ENCODE peak calls at places on chromosomes 2 and 18, in eight cellular contexts. Z is AG04450, X is right lobe of liver, G is Panc1, L is WERI-Rb-1, E is astrocyte of the spinal cord, M is HFF-Myc, F is stomach. S is an unnamed sample.

GRCh38 chr2:101596346-101596745 is 101.2 kb upstream of the MAP4K4 start:
- DNase-seq in E (no peak), G (no peak), Z (no peak), X (no peak), F (no peak), L (no peak), M (peak), S (no peak)

GRCh38 chr2:116747103-116747502 is 1067.4 kb upstream of the DDX18 start:
- DNase-seq in E (no peak), M (no peak), Z (no peak), L (no peak), G (no peak), F (no peak), X (no peak), S (no peak)

GRCh38 chr2:44952143-44952805 is 10.8 kb downstream of the SIX3 start:
- DNase-seq in L (peak), G (no peak), Z (no peak), M (no peak), X (peak), E (peak), F (peak), S (no peak)

GRCh38 chr18:48228301-48228715 is 180.9 kb downstream of the ZBTB7C start:
- DNase-seq in L (no peak), Z (no peak), E (no peak), F (no peak), G (no peak), X (peak), M (no peak), S (no peak)

GRCh38 chr2:111703759-111704158 is 180.2 kb downstream of the ANAPC1 start:
- DNase-seq in L (no peak), Z (no peak), F (no peak), M (no peak), X (no peak), E (no peak), G (no peak), S (no peak)

GRCh38 chr2:190578158-190579057 is 43.9 kb upstream of the NEMP2 start:
- DNase-seq in E (no peak), L (no peak), M (peak), F (peak), Z (no peak), G (no peak), X (no peak), S (no peak)

GRCh38 chr2:233976690-233977294 is 59.6 kb downstream of the TRPM8 start:
- DNase-seq in F (no peak), E (peak), M (peak), Z (peak), L (peak), X (no peak), G (peak), S (peak)

GRCh38 chr2:197904446-197904845 is 100.1 kb downstream of the PLCL1 start:
- DNase-seq in M (no peak), F (no peak), E (no peak), Z (no peak), G (no peak), L (no peak), X (no peak), S (no peak)

GRCh38 chr2:177282101-177282573 is 17.6 kb upstream of the NFE2L2 start:
- DNase-seq in Z (peak), E (peak), X (peak), F (no peak), G (no peak), L (no peak), M (peak), S (no peak)

GRCh38 chr2:99863914-99864273 is 278.5 kb downstream of the AFF3 start:
- DNase-seq in M (no peak), F (no peak), E (no peak), Z (no peak), L (no peak), X (no peak), G (no peak), S (no peak)

GRCh38 chr18:37729715-37730114 is 164.1 kb upstream of the CELF4 start:
- DNase-seq in G (no peak), F (no peak), Z (no peak), X (no peak), E (no peak), L (no peak), M (no peak), S (no peak)

GRCh38 chr18:12885500-12885899 is 1.5 kb upstream of the PTPN2 start:
- DNase-seq in Z (no peak), M (no peak), X (no peak), E (no peak), G (no peak), L (no peak), F (no peak), S (no peak)

GRCh38 chr18:58024139-58024538 is 19.9 kb upstream of the NEDD4L start:
- DNase-seq in G (no peak), E (no peak), Z (no peak), M (no peak), F (no peak), L (peak), X (no peak), S (no peak)

GRCh38 chr2:157032019-157032418 is 225.5 kb upstream of the GALNT5 start:
- DNase-seq in Z (peak), L (no peak), F (no peak), E (peak), M (peak), X (no peak), G (no peak), S (peak)

GRCh38 chr2:227325824-227326195 is 759 bp downstream of the MFF start:
- DNase-seq in M (peak), E (peak), Z (no peak), X (peak), L (peak), F (peak), G (no peak), S (no peak)

GRCh38 chr2:161165266-161165665 is 5.0 kb downstream of the TANK start:
- DNase-seq in E (peak), L (no peak), X (no peak), G (no peak), Z (no peak), F (no peak), M (no peak), S (peak)

GRCh38 chr18:48409591-48410094 is 460 bp upstream of the ZBTB7C start:
- DNase-seq in L (peak), E (no peak), G (no peak), X (no peak), M (no peak), F (no peak), Z (no peak), S (no peak)

GRCh38 chr18:69480460-69480859 is 79.8 kb downstream of the DOK6 start:
- DNase-seq in M (no peak), L (no peak), F (no peak), G (no peak), E (no peak), X (no peak), Z (no peak), S (no peak)

GRCh38 chr2:144332356-144333143 is 187.4 kb downstream of the ZEB2 start:
- DNase-seq in G (no peak), L (peak), E (peak), Z (peak), M (no peak), F (peak), X (peak), S (peak)

GRCh38 chr2:127371037-127371436 is 16.7 kb downstream of the MAP3K2 start:
- DNase-seq in X (no peak), G (no peak), F (no peak), L (no peak), Z (no peak), E (no peak), M (no peak), S (no peak)

GRCh38 chr2:238900511-238900910 is 52.6 kb downstream of the TWIST2 start:
- DNase-seq in X (peak), G (no peak), L (no peak), F (no peak), E (no peak), M (no peak), Z (no peak), S (no peak)

DNA sequence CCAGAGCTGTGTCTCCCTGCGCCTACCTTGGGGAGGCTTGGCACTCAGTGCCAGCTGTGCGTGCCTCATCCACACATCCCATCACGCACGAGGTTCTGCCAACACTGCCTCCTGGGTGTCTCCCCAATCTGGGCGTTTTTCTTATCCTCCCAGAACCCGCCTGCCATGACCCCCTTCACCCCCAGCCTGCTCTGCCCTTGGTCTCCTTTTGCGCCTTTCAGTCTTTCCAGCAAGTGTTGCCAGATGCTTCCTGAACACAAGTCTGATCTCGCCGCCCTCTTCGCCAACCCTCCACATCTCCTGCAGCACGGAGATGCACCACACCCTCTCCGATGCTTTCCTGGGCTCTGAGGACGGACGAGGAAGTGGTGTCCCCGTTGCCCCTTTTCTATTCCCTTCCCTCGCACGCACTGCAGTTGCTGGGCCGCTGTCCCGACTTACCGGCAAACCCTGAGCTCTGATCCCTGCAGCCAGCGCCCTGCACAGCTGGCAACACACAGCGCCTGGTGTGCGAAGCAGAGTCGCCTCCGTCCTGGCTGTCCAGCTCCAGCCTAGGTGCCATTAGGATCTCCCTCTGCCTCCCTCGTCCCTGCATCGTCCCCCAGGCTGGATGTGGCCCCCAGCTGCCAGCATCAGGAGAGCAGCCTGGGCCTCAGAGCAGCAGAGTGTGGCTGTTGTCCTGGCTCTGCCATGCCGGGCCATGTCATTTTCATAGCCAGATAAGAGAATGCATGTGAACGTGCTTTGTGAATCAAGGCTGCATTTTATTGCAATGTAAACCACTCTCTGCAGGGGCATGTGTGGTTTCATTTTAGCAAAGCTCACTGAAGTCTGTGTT is 22.6 kb upstream of the ALLC start:
- DNase-seq in M (no peak), Z (no peak), X (no peak), E (no peak), L (peak), G (no peak), F (peak), S (no peak)
- H3K4me3 ChIP-seq in M (peak), Z (no peak), X (no peak), E (no peak), L (no peak), G (no peak), F (no peak), S (no peak)

DNA sequence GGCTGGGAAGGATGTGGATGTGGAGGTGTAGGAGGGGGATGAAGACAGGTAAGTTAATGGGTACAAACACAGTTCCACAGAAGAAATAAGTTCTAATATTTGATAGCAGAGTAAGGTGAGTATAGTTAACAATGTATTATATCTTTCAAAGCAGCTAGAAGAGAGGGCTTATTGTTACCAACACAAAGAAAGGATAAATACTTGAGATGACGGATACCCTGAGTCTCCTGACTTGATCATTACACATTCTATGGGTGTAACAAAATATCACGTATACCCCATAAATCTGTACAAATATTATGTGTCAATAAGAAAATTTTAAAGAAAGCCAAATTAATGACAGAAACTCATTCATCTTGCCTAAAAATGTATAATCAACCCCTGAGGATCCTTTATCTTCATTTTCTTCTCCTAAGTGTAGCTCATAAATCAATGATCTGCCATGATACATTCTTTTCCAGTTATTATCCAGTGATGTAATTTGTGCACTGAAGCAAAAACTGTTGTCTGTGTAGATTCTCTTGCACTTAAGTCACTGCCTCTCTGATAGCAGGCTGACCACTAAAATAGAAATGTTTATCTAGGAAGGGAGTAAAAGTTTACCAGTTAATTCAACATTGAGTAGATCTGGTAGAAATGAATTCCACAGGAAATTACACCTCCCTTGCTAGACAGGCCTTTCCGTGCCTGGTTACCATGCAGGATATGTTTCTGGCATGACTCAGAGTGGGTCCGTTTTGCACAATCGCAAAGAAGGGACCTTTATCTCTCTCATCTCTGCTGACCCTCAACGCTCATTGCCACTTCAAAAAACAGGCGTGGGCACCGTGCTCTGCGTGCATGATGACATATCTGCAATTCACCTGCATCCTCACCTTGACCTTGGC is 249.7 kb upstream of the NCKAP5 start:
- DNase-seq in G (peak), F (no peak), Z (peak), X (no peak), E (peak), L (no peak), M (peak), S (peak)
- TF ChIP-seq CTCF in G (no peak), F (no peak), Z (no peak), X (no peak), E (no peak), L (no peak), M (no peak), S (no peak)

GRCh38 chr18:63980027-63980426 is 10.1 kb downstream of the SERPINB8 start:
- DNase-seq in F (no peak), Z (no peak), M (no peak), E (no peak), G (no peak), L (no peak), X (no peak), S (no peak)
- H3K4me3 ChIP-seq in F (peak), Z (peak), M (no peak), E (no peak), G (no peak), L (no peak), X (no peak), S (peak)

GRCh38 chr2:187453078-187453641 is 5.1 kb upstream of the CALCRL start:
- DNase-seq in F (no peak), E (peak), L (no peak), M (no peak), Z (no peak), X (no peak), G (peak), S (no peak)
- TF ChIP-seq CTCF in F (no peak), E (peak), L (no peak), M (no peak), Z (peak), X (peak), G (peak), S (peak)

DNA sequence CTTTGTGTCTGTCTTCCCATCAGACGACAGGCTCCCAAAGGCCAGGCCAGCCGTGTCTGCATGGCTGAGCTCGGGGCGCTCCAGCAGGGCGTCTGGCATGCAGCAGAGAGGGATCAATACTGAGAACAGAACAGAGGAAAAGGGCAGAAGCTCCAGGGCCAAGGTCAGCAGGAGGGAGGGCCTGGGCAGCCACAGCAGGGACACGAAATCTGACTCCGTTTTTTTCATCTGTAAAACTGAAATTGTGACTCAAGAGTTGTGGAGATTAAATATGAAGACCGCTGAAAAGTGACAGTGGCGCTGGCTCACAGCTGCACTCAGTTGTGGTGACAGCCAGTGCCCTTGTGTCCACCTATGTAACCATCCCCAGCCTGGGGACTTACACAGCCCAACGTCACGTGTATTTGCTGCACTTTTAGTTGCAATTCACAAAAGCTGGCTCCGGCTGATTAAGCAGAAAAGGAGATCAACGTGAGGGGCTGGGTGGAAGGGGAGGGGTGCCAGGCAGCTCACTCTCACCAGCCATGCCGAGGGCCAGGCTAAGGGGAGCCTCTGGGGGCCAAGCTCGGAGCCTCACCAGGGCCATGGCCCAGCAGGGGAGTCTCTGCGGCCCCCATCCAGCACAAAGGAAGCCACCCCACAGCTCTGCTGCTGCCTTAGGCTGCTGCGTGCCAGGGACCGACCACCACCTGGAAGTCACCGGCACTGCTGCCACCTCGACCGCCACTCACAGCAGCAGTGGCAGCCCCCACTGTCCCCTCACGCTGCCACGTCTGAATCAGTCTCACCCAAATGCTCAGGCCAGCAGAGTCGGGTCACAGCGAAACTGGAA is 74.7 kb downstream of the EIPR1 start:
- DNase-seq in G (no peak), F (no peak), M (no peak), L (peak), X (peak), Z (no peak), E (no peak), S (no peak)
- H3K4me3 ChIP-seq in G (peak), F (peak), M (no peak), L (peak), X (peak), Z (peak), E (peak), S (no peak)

GRCh38 chr2:181742908-181743722 is 62.8 kb upstream of the NEUROD1 start:
- DNase-seq in Z (peak), G (peak), E (peak), L (peak), M (peak), X (no peak), F (peak), S (peak)

GRCh38 chr2:181741756-181742155 is 61.4 kb upstream of the NEUROD1 start:
- DNase-seq in X (no peak), L (no peak), F (no peak), M (no peak), G (no peak), Z (peak), E (no peak), S (peak)

GRCh38 chr2:181742361-181742760 is 62.0 kb upstream of the NEUROD1 start:
- DNase-seq in G (no peak), X (no peak), L (no peak), M (no peak), F (no peak), Z (no peak), E (no peak), S (no peak)

GRCh38 chr2:181738483-181739015 is 58.2 kb upstream of the NEUROD1 start:
- DNase-seq in E (no peak), L (no peak), X (no peak), Z (no peak), G (no peak), M (no peak), F (no peak), S (no peak)

DNA sequence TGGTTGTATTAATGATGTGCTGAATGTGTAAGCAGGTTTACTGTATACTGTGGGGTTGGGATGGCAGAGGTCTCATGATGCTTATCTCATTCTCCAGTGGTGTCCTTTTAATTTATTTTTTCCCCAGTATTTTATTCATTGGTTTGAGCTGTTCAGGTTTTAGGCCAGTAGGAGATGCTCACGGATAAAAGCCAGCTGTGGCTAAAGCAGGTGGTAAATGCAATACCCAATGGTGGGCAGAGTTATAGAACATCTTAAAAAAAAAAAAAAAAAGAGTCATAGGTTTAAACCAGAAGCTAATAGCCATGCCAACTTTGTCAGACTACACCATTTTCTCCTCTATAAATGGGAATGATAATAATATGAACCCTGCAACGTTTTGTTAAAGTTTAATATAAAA is 57.8 kb upstream of the NEUROD1 start:
- DNase-seq in L (no peak), M (no peak), G (no peak), F (no peak), Z (no peak), X (no peak), E (peak), S (no peak)
- TF ChIP-seq CTCF in L (peak), M (peak), G (peak), F (no peak), Z (peak), X (no peak), E (peak), S (peak)

DNA sequence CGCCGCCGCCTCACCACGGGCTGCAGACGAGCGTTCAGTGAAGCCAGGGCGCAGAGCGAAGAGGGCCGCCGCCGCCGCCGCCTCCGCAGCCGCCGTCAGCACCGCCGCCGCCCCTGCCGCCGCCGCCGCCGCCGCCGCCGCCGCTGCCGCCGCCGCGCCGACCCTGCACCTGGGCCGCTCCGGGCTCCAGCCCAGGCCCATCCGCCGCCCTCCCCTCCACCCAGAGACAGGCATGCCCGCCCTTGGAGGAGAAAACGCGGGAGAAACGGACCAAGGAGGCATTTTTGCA is 3.0 kb downstream of the POU3F3 start:
- DNase-seq in M (no peak), L (no peak), F (no peak), E (no peak), G (no peak), X (no peak), Z (no peak), S (no peak)
- H3K4me3 ChIP-seq in M (no peak), L (no peak), F (peak), E (peak), G (peak), X (no peak), Z (no peak), S (no peak)

GRCh38 chr18:35478520-35479435 is 19.0 kb downstream of the INO80C start:
- DNase-seq in X (peak), E (peak), L (no peak), F (peak), M (no peak), Z (no peak), G (peak), S (peak)
- TF ChIP-seq CTCF in X (no peak), E (no peak), L (no peak), F (no peak), M (no peak), Z (no peak), G (peak), S (no peak)